ENCODE peak calls at places on chromosomes 12 and 14, in six cellular contexts. T is CMK; X is H1; D is GM19239; H is stimulated activated CD8-positive, alpha-beta memory T cell treated with anti-CD3 and anti-CD28 coated beads, Interleukin-2, amount 100 ng/mL, for 1 hour; G is EL. L is an unnamed sample.
A peak's percentile ranks its signal among the peaks of the same experiment; 100 is the strongest.

GRCh38 chr14:99436247-99437180 is 44.1 kb downstream of the SETD3 start:
- DNase-seq in D (no peak), G (no peak), X (no peak), H (no peak), T (no peak), L (no peak)

GRCh38 chr12:107327783-107328182 is 234.4 kb upstream of the CRY1 start:
- DNase-seq in T (no peak), X (no peak), G (no peak), H (no peak), D (no peak), L (no peak)

GRCh38 chr12:121894633-121895032 is 6.0 kb downstream of the PSMD9 start:
- DNase-seq in D (no peak), X (no peak), H (no peak), T (no peak), G (peak; percentile 32), L (no peak)

GRCh38 chr14:83909507-83909906 is 1620.4 kb upstream of the FLRT2 start:
- DNase-seq in G (peak; percentile 1), H (no peak), T (no peak), D (no peak), X (no peak), L (no peak)

GRCh38 chr14:102746568-102747438 is 30.4 kb upstream of the TRAF3 start:
- DNase-seq in G (no peak), T (no peak), X (no peak), D (no peak), H (no peak), L (no peak)

GRCh38 chr14:24873551-24873950 is 176.4 kb downstream of the STXBP6 start:
- DNase-seq in D (no peak), G (no peak), T (no peak), X (no peak), H (no peak), L (no peak)

GRCh38 chr12:123916729-123917128 is 55.9 kb downstream of the CCDC92 start:
- DNase-seq in D (no peak), H (peak; percentile 37), X (no peak), T (no peak), G (peak; percentile 39), L (no peak)

GRCh38 chr12:6062427-6063378 is 61.8 kb downstream of the VWF start:
- DNase-seq in D (peak; percentile 65), X (no peak), H (peak; percentile 24), T (peak; percentile 25), G (peak; percentile 54), L (no peak)

GRCh38 chr14:67887478-67887877 is 67.9 kb downstream of the RAD51B start:
- DNase-seq in D (no peak), H (no peak), T (no peak), G (no peak), X (no peak), L (no peak)

GRCh38 chr12:52543985-52544888 is 8.7 kb downstream of the KRT71 start:
- DNase-seq in X (no peak), T (no peak), G (no peak), H (no peak), D (no peak), L (no peak)

GRCh38 chr12:13691598-13691997 is 289.8 kb downstream of the GRIN2B start:
- DNase-seq in G (no peak), H (no peak), X (no peak), T (no peak), D (no peak), L (no peak)

GRCh38 chr12:123532808-123533649 is 490 bp downstream of the RILPL1 start:
- DNase-seq in T (no peak), H (no peak), G (peak; percentile 53), X (no peak), D (peak; percentile 43), L (no peak)

GRCh38 chr14:50475460-50475859 is 56.9 kb downstream of the MAP4K5 start:
- DNase-seq in G (peak; percentile 60), H (no peak), X (no peak), T (no peak), D (no peak), L (no peak)